ENCODE peak calls at places on chromosomes 3 and 15, in eight cellular contexts. B is stimulated activated CD8-positive, alpha-beta memory T cell treated with anti-CD3 and anti-CD28 coated beads, Interleukin-7, amount 100 ng/mL, for 4 hours; D is transverse colon; N is A172; Z is stimulated activated CD4-positive, alpha-beta T cell treated with anti-CD3 and anti-CD28 coated beads, Interleukin-12 subunit alpha, Interleukin-12 subunit beta, amount 100 ng/mL, for 48 hours; C is NAMALWA; I is adipocyte; Q is iris pigment epithelial cell. R is an unnamed sample.

GRCh38 chr3:10495003-10495402 is 10.4 kb downstream of the ATP2B2 start:
- DNase-seq in D (no peak), Z (no peak), C (no peak), N (peak; percentile 86), I (no peak), Q (peak; percentile 31), B (no peak), R (peak; percentile 46)

GRCh38 chr3:139520028-139520737 is 19.4 kb downstream of the RBP1 start:
- DNase-seq in D (peak; percentile 15), Q (peak; percentile 36), C (peak; percentile 58), I (no peak), N (no peak), Z (no peak), B (no peak), R (peak; percentile 47)

GRCh38 chr3:171704002-171704401 is 106.3 kb downstream of the PLD1 start:
- DNase-seq in B (no peak), I (peak; percentile 36), Z (no peak), D (peak; percentile 30), C (peak; percentile 72), Q (peak; percentile 41), N (peak; percentile 61), R (peak; percentile 62)

GRCh38 chr15:100713163-100713867 is 110.9 kb downstream of the ASB7 start:
- DNase-seq in B (no peak), I (peak; percentile 23), C (no peak), N (peak; percentile 94), Z (no peak), Q (peak; percentile 79), D (peak; percentile 45), R (peak; percentile 99)

GRCh38 chr3:10845839-10846656 is 30.0 kb downstream of the SLC6A11 start:
- DNase-seq in Q (no peak), I (no peak), C (no peak), N (no peak), D (no peak), B (no peak), Z (no peak), R (no peak)

GRCh38 chr3:3683261-3683660 is 116.0 kb upstream of the LRRN1 start:
- DNase-seq in B (no peak), I (no peak), Z (no peak), D (no peak), C (no peak), Q (peak; percentile 29), N (peak; percentile 45), R (peak; percentile 67)

GRCh38 chr15:81155375-81156218 is 21.5 kb downstream of the CFAP161 start:
- DNase-seq in I (peak; percentile 94), C (peak; percentile 76), N (peak; percentile 28), D (peak; percentile 13), Z (peak; percentile 15), B (no peak), Q (peak; percentile 80), R (peak; percentile 75)

GRCh38 chr3:41580274-41580959 is 381.1 kb downstream of the CTNNB1 start:
- DNase-seq in C (no peak), I (peak; percentile 64), B (no peak), D (no peak), Q (no peak), Z (no peak), N (no peak), R (no peak)

GRCh38 chr3:31567036-31567435 is 34.3 kb downstream of the STT3B start:
- DNase-seq in C (peak; percentile 65), D (no peak), Z (no peak), N (no peak), I (no peak), B (no peak), Q (peak; percentile 13), R (no peak)

GRCh38 chr15:62988701-62989100 is 53.8 kb upstream of the TPM1 start:
- DNase-seq in B (no peak), Z (no peak), C (no peak), Q (no peak), N (no peak), I (no peak), D (no peak), R (no peak)

GRCh38 chr3:97914390-97914789 is 57.8 kb downstream of the RIOX2 start:
- DNase-seq in B (no peak), N (peak; percentile 53), Z (no peak), D (no peak), I (peak; percentile 21), Q (peak; percentile 49), C (no peak), R (peak; percentile 96)

GRCh38 chr3:43296565-43296964 is 10.2 kb downstream of the SNRK start:
- DNase-seq in Q (peak; percentile 60), I (peak; percentile 14), N (no peak), D (peak; percentile 46), B (peak; percentile 66), Z (no peak), C (peak; percentile 47), R (peak; percentile 49)

GRCh38 chr3:138230525-138230924 is 43.4 kb downstream of the ARMC8 start:
- DNase-seq in Q (peak; percentile 26), N (no peak), C (no peak), I (peak; percentile 18), D (no peak), B (no peak), Z (no peak), R (peak; percentile 29)

GRCh38 chr15:70835415-70835814 is 18.5 kb downstream of the LARP6 start:
- DNase-seq in I (no peak), N (no peak), D (no peak), B (no peak), Z (no peak), C (no peak), Q (no peak), R (no peak)

GRCh38 chr15:70420421-70421196 is 322.9 kb upstream of the TLE3 start:
- DNase-seq in B (no peak), C (no peak), I (no peak), N (no peak), Q (no peak), Z (no peak), D (no peak), R (no peak)

GRCh38 chr15:56236197-56236596 is 7.5 kb downstream of the RFX7 start:
- DNase-seq in N (no peak), B (no peak), D (no peak), Q (no peak), Z (no peak), C (no peak), I (no peak), R (no peak)

GRCh38 chr3:163722421-163722820 is 1355.9 kb downstream of the SI start:
- DNase-seq in I (no peak), C (peak; percentile 10), D (no peak), B (no peak), Z (no peak), Q (no peak), N (no peak), R (no peak)

GRCh38 chr3:46127503-46127902 is 80.6 kb downstream of the CCR1 start:
- DNase-seq in N (peak; percentile 83), Z (no peak), C (no peak), B (no peak), I (peak; percentile 86), D (no peak), Q (peak; percentile 94), R (peak; percentile 88)

GRCh38 chr3:57029924-57030323 is 30.5 kb upstream of the SPATA12 start:
- DNase-seq in D (no peak), Z (no peak), B (no peak), I (no peak), C (no peak), Q (no peak), N (no peak), R (no peak)

GRCh38 chr3:78888650-78889049 is 879.1 kb downstream of the ROBO1 start:
- DNase-seq in N (no peak), Z (no peak), D (no peak), Q (peak; percentile 34), C (no peak), B (no peak), I (no peak), R (no peak)

GRCh38 chr3:157572559-157573270 is 69.5 kb upstream of the VEPH1 start:
- DNase-seq in Q (peak; percentile 65), C (peak; percentile 68), B (no peak), Z (peak; percentile 63), D (peak; percentile 14), I (peak; percentile 69), N (peak; percentile 62), R (peak; percentile 53)

GRCh38 chr3:120438971-120439370 is 11.8 kb downstream of the FSTL1 start:
- DNase-seq in Q (peak; percentile 93), N (no peak), B (no peak), C (no peak), D (peak; percentile 56), Z (no peak), I (peak; percentile 87), R (peak; percentile 84)

GRCh38 chr3:183381179-183381578 is 47.2 kb downstream of the MCF2L2 start:
- DNase-seq in I (peak; percentile 49), N (peak; percentile 65), B (no peak), Q (peak; percentile 92), C (no peak), D (no peak), Z (no peak), R (peak; percentile 49)

GRCh38 chr3:147393261-147393964 is 12.9 kb downstream of the ZIC4 start:
- DNase-seq in Z (no peak), D (no peak), B (no peak), Q (no peak), C (no peak), N (peak; percentile 60), I (no peak), R (no peak)

GRCh38 chr15:82919231-82919886 is 33.2 kb downstream of the HOMER2 start:
- DNase-seq in I (no peak), N (no peak), D (peak; percentile 19), B (no peak), Q (peak; percentile 25), Z (no peak), C (no peak), R (peak; percentile 91)